ENCODE peak calls at places on chromosomes 4 and X, in eight cellular contexts. One of them, this sample, is unnamed. For H3K27me3, the result is how much of the 10 kb centered on the place peaks cover.

GRCh38 chrX:134520860-134521390 is 61.0 kb downstream of the HPRT1 start:
- DNase-seq in uterus: no peak
- DNase-seq in aorta: no peak
- DNase-seq in colonic mucosa: peak
- DNase-seq in HAP-1: peak
- DNase-seq in right lobe of liver: no peak
- DNase-seq in GM23248: peak
- DNase-seq in cardiac muscle cell: peak
- DNase-seq in this sample: peak

GRCh38 chrX:103051260-103051789 is 12.6 kb downstream of the BEX1 start:
- DNase-seq in uterus: no peak
- DNase-seq in aorta: no peak
- DNase-seq in colonic mucosa: no peak
- DNase-seq in HAP-1: no peak
- DNase-seq in right lobe of liver: no peak
- DNase-seq in GM23248: no peak
- DNase-seq in cardiac muscle cell: no peak
- DNase-seq in this sample: no peak

GRCh38 chr4:165834116-165834515 is 38.9 kb upstream of the TLL1 start:
- DNase-seq in uterus: no peak
- DNase-seq in aorta: no peak
- DNase-seq in colonic mucosa: no peak
- DNase-seq in HAP-1: no peak
- DNase-seq in right lobe of liver: no peak
- DNase-seq in GM23248: no peak
- DNase-seq in cardiac muscle cell: no peak
- DNase-seq in this sample: no peak

GRCh38 chr4:2436301-2436700 is 17.5 kb downstream of the CFAP99 start:
- DNase-seq in uterus: no peak
- DNase-seq in aorta: no peak
- DNase-seq in colonic mucosa: no peak
- DNase-seq in HAP-1: no peak
- DNase-seq in right lobe of liver: no peak
- DNase-seq in GM23248: peak
- DNase-seq in cardiac muscle cell: no peak
- DNase-seq in this sample: no peak

GRCh38 chr4:105520819-105521790 is 31.3 kb upstream of the ARHGEF38 start:
- DNase-seq in uterus: no peak
- DNase-seq in aorta: no peak
- DNase-seq in colonic mucosa: peak
- DNase-seq in HAP-1: peak
- DNase-seq in right lobe of liver: no peak
- DNase-seq in GM23248: peak
- DNase-seq in cardiac muscle cell: peak
- DNase-seq in this sample: peak

GRCh38 chr4:75630174-75630931 is at the start of gene CDKL2:
- DNase-seq in uterus: peak
- DNase-seq in aorta: peak
- DNase-seq in colonic mucosa: peak
- DNase-seq in HAP-1: no peak
- DNase-seq in right lobe of liver: peak
- DNase-seq in GM23248: peak
- DNase-seq in cardiac muscle cell: peak
- DNase-seq in this sample: peak

GRCh38 chr4:114476310-114476709 is 122.3 kb upstream of the UGT8 start:
- DNase-seq in uterus: no peak
- DNase-seq in aorta: no peak
- DNase-seq in colonic mucosa: no peak
- DNase-seq in HAP-1: no peak
- DNase-seq in right lobe of liver: no peak
- DNase-seq in GM23248: no peak
- DNase-seq in cardiac muscle cell: no peak
- DNase-seq in this sample: no peak

GRCh38 chr4:159010563-159011260 is 92.2 kb upstream of the RAPGEF2 start:
- DNase-seq in uterus: peak
- DNase-seq in aorta: peak
- DNase-seq in colonic mucosa: peak
- DNase-seq in HAP-1: no peak
- DNase-seq in right lobe of liver: peak
- DNase-seq in GM23248: peak
- DNase-seq in cardiac muscle cell: peak
- DNase-seq in this sample: peak

GRCh38 chr4:114225462-114225861 is 246.0 kb upstream of the ARSJ start:
- DNase-seq in uterus: no peak
- DNase-seq in aorta: no peak
- DNase-seq in colonic mucosa: no peak
- DNase-seq in HAP-1: no peak
- DNase-seq in right lobe of liver: no peak
- DNase-seq in GM23248: no peak
- DNase-seq in cardiac muscle cell: no peak
- DNase-seq in this sample: no peak

GRCh38 chr4:150573534-150573933 is 8.4 kb upstream of the MAB21L2 start:
- DNase-seq in uterus: no peak
- DNase-seq in aorta: no peak
- DNase-seq in colonic mucosa: no peak
- DNase-seq in HAP-1: no peak
- DNase-seq in right lobe of liver: no peak
- DNase-seq in GM23248: peak
- DNase-seq in cardiac muscle cell: peak
- DNase-seq in this sample: peak

GRCh38 chrX:45851434-45851991 is 650.8 kb upstream of the DIPK2B start:
- DNase-seq in uterus: peak
- DNase-seq in aorta: no peak
- DNase-seq in colonic mucosa: peak
- DNase-seq in HAP-1: peak
- DNase-seq in right lobe of liver: no peak
- DNase-seq in GM23248: peak
- DNase-seq in cardiac muscle cell: no peak
- DNase-seq in this sample: peak

GRCh38 chr4:115145393-115146160 is 32.2 kb upstream of the NDST4 start:
- DNase-seq in uterus: no peak
- DNase-seq in aorta: no peak
- DNase-seq in colonic mucosa: peak
- DNase-seq in HAP-1: no peak
- DNase-seq in right lobe of liver: no peak
- DNase-seq in GM23248: no peak
- DNase-seq in cardiac muscle cell: no peak
- DNase-seq in this sample: no peak

GRCh38 chrX:117429511-117429910 is 687.1 kb downstream of the KLHL13 start:
- DNase-seq in uterus: no peak
- DNase-seq in aorta: no peak
- DNase-seq in colonic mucosa: no peak
- DNase-seq in HAP-1: no peak
- DNase-seq in right lobe of liver: no peak
- DNase-seq in GM23248: no peak
- DNase-seq in cardiac muscle cell: no peak
- DNase-seq in this sample: no peak

GRCh38 chrX:54182864-54183613 is at the start of gene FAM120C:
- DNase-seq in uterus: peak
- DNase-seq in aorta: peak
- DNase-seq in colonic mucosa: peak
- DNase-seq in HAP-1: peak
- DNase-seq in right lobe of liver: peak
- DNase-seq in GM23248: peak
- DNase-seq in cardiac muscle cell: peak
- DNase-seq in this sample: peak
- H3K4me3 ChIP-seq in uterus: peak
- H3K4me3 ChIP-seq in aorta: peak
- H3K4me3 ChIP-seq in colonic mucosa: peak
- H3K4me3 ChIP-seq in HAP-1: peak
- H3K4me3 ChIP-seq in right lobe of liver: peak
- H3K4me3 ChIP-seq in GM23248: peak
- H3K4me3 ChIP-seq in cardiac muscle cell: peak
- H3K4me3 ChIP-seq in this sample: peak

GRCh38 chrX:125205084-125205917 is 114.4 kb upstream of the TEX13C start:
- DNase-seq in uterus: peak
- DNase-seq in aorta: peak
- DNase-seq in colonic mucosa: peak
- DNase-seq in HAP-1: peak
- DNase-seq in right lobe of liver: peak
- DNase-seq in GM23248: peak
- DNase-seq in cardiac muscle cell: peak
- DNase-seq in this sample: peak

GRCh38 chrX:125202486-125203378 is 116.9 kb upstream of the TEX13C start:
- DNase-seq in uterus: no peak
- DNase-seq in aorta: no peak
- DNase-seq in colonic mucosa: no peak
- DNase-seq in HAP-1: no peak
- DNase-seq in right lobe of liver: no peak
- DNase-seq in GM23248: no peak
- DNase-seq in cardiac muscle cell: no peak
- DNase-seq in this sample: no peak

GRCh38 chrX:125205918-125206665 is 113.6 kb upstream of the TEX13C start:
- DNase-seq in uterus: no peak
- DNase-seq in aorta: no peak
- DNase-seq in colonic mucosa: peak
- DNase-seq in HAP-1: peak
- DNase-seq in right lobe of liver: no peak
- DNase-seq in GM23248: peak
- DNase-seq in cardiac muscle cell: no peak
- DNase-seq in this sample: peak

GRCh38 chrX:125203737-125204578 is 115.7 kb upstream of the TEX13C start:
- DNase-seq in uterus: peak
- DNase-seq in aorta: peak
- DNase-seq in colonic mucosa: no peak
- DNase-seq in HAP-1: no peak
- DNase-seq in right lobe of liver: peak
- DNase-seq in GM23248: peak
- DNase-seq in cardiac muscle cell: no peak
- DNase-seq in this sample: peak

GRCh38 chrX:125203379-125203736 is 116.3 kb upstream of the TEX13C start:
- DNase-seq in uterus: no peak
- DNase-seq in aorta: peak
- DNase-seq in colonic mucosa: no peak
- DNase-seq in HAP-1: no peak
- DNase-seq in right lobe of liver: peak
- DNase-seq in GM23248: peak
- DNase-seq in cardiac muscle cell: no peak
- DNase-seq in this sample: no peak
- H3K27me3 ChIP-seq in uterus: under half
- H3K27me3 ChIP-seq in aorta: under half
- H3K27me3 ChIP-seq in colonic mucosa: under half
- H3K27me3 ChIP-seq in HAP-1: under half
- H3K27me3 ChIP-seq in right lobe of liver: under half
- H3K27me3 ChIP-seq in GM23248: under half
- H3K27me3 ChIP-seq in cardiac muscle cell: under half
- H3K27me3 ChIP-seq in this sample: under half

GRCh38 chr4:87677731-87678130 is 27.7 kb downstream of the DMP1 start:
- DNase-seq in uterus: peak
- DNase-seq in aorta: no peak
- DNase-seq in colonic mucosa: no peak
- DNase-seq in HAP-1: no peak
- DNase-seq in right lobe of liver: no peak
- DNase-seq in GM23248: no peak
- DNase-seq in cardiac muscle cell: no peak
- DNase-seq in this sample: no peak

GRCh38 chr4:87679449-87680169 is 29.5 kb downstream of the DMP1 start:
- DNase-seq in uterus: peak
- DNase-seq in aorta: peak
- DNase-seq in colonic mucosa: no peak
- DNase-seq in HAP-1: peak
- DNase-seq in right lobe of liver: no peak
- DNase-seq in GM23248: peak
- DNase-seq in cardiac muscle cell: peak
- DNase-seq in this sample: peak

GRCh38 chr4:87680271-87680670 is 30.2 kb downstream of the DMP1 start:
- DNase-seq in uterus: no peak
- DNase-seq in aorta: no peak
- DNase-seq in colonic mucosa: no peak
- DNase-seq in HAP-1: no peak
- DNase-seq in right lobe of liver: no peak
- DNase-seq in GM23248: no peak
- DNase-seq in cardiac muscle cell: no peak
- DNase-seq in this sample: no peak
- H3K4me3 ChIP-seq in uterus: no peak
- H3K4me3 ChIP-seq in aorta: no peak
- H3K4me3 ChIP-seq in colonic mucosa: no peak
- H3K4me3 ChIP-seq in HAP-1: no peak
- H3K4me3 ChIP-seq in right lobe of liver: no peak
- H3K4me3 ChIP-seq in GM23248: no peak
- H3K4me3 ChIP-seq in cardiac muscle cell: no peak
- H3K4me3 ChIP-seq in this sample: no peak

GRCh38 chrX:638482-639131 is 8.0 kb downstream of the SHOX start:
- DNase-seq in uterus: no peak
- DNase-seq in aorta: peak
- DNase-seq in colonic mucosa: no peak
- DNase-seq in HAP-1: no peak
- DNase-seq in right lobe of liver: peak
- DNase-seq in GM23248: no peak
- DNase-seq in cardiac muscle cell: no peak
- DNase-seq in this sample: no peak

GRCh38 chrX:639151-639550 is 8.6 kb downstream of the SHOX start:
- DNase-seq in uterus: no peak
- DNase-seq in aorta: peak
- DNase-seq in colonic mucosa: no peak
- DNase-seq in HAP-1: no peak
- DNase-seq in right lobe of liver: no peak
- DNase-seq in GM23248: no peak
- DNase-seq in cardiac muscle cell: no peak
- DNase-seq in this sample: no peak

GRCh38 chrX:636971-637659 is 6.5 kb downstream of the SHOX start:
- DNase-seq in uterus: no peak
- DNase-seq in aorta: no peak
- DNase-seq in colonic mucosa: no peak
- DNase-seq in HAP-1: no peak
- DNase-seq in right lobe of liver: no peak
- DNase-seq in GM23248: no peak
- DNase-seq in cardiac muscle cell: no peak
- DNase-seq in this sample: no peak

GRCh38 chrX:635428-636192 is 5.0 kb downstream of the SHOX start:
- DNase-seq in uterus: no peak
- DNase-seq in aorta: peak
- DNase-seq in colonic mucosa: no peak
- DNase-seq in HAP-1: no peak
- DNase-seq in right lobe of liver: no peak
- DNase-seq in GM23248: no peak
- DNase-seq in cardiac muscle cell: no peak
- DNase-seq in this sample: no peak

DNA sequence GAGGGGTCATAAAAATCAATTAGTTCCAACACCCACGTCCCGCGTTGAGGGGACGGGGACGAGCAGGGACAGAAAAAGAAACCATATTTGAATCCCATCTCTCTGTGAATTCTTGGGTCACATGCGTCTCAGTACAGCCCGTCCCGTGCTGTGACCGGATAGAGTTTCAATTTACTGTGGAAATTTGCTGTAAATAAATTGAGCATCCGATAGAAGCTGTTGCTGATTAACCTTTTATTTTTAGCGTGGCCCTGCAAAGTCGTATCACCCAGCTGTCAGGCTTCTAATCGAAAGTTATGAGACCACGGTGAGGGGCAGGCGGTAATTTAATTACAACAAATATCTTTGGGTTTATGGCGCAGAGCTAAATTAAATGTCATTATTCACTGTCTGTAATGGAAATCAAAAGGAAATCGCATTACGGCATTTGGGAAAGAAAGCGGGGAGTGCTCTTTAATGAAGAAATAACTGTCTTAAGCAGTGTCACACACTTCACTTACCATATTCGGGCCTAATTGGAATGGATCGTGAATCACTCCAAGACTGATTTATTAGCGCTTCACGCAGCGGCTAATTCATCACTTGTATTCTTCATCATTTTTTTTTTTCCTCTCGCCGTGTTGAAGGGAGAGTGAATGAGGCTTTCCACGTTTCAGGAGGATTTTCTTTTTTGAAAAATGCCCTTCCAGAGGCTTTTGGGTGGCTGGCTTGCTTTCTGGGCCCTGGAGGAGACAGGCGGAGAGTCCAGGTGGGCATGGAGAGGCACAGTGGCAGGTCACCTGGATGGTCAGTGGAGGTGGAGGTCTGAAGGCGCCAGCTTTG is 7.3 kb downstream of the SHOX start:
- DNase-seq in uterus: no peak
- DNase-seq in aorta: peak
- DNase-seq in colonic mucosa: no peak
- DNase-seq in HAP-1: no peak
- DNase-seq in right lobe of liver: no peak
- DNase-seq in GM23248: no peak
- DNase-seq in cardiac muscle cell: no peak
- DNase-seq in this sample: no peak
- H3K27me3 ChIP-seq in uterus: under half
- H3K27me3 ChIP-seq in aorta: under half
- H3K27me3 ChIP-seq in colonic mucosa: half or more
- H3K27me3 ChIP-seq in HAP-1: under half
- H3K27me3 ChIP-seq in right lobe of liver: under half
- H3K27me3 ChIP-seq in GM23248: under half
- H3K27me3 ChIP-seq in cardiac muscle cell: half or more
- H3K27me3 ChIP-seq in this sample: under half